ENCODE peak calls at places on chromosomes 16 and 17, in ten cellular contexts. G, K, Q, T, N, V, H, E, W and Z are unnamed samples.
A peak's percentile ranks its signal among the peaks of the same experiment; 100 is the strongest.

GRCh38 chr16:23303685-23304084 is 1.6 kb downstream of the SCNN1B start:
- DNase-seq in G (no peak), K (no peak), Q (no peak), T (no peak), N (no peak), V (no peak), H (no peak), E (no peak), W (peak; percentile 9), Z (no peak)

GRCh38 chr17:36857698-36858097 is 79.6 kb upstream of the LHX1 start:
- DNase-seq in G (no peak), K (no peak), Q (no peak), T (no peak), N (no peak), V (no peak), H (no peak), E (no peak), W (no peak), Z (no peak)

GRCh38 chr17:4599505-4600281 is 15.4 kb downstream of the SMTNL2 start:
- DNase-seq in G (peak; percentile 76), K (no peak), Q (peak; percentile 97), T (no peak), N (no peak), V (no peak), H (no peak), E (peak; percentile 50), W (peak; percentile 79), Z (peak; percentile 87)

GRCh38 chr17:75060434-75061054 is 13.5 kb downstream of the KCTD2 start:
- DNase-seq in G (no peak), K (no peak), Q (peak; percentile 84), T (no peak), N (no peak), V (no peak), H (no peak), E (no peak), W (peak; percentile 63), Z (peak; percentile 81)

GRCh38 chr17:77516902-77517301 is 376.1 kb downstream of the SEC14L1 start:
- DNase-seq in G (no peak), K (no peak), Q (no peak), T (no peak), N (no peak), V (no peak), H (no peak), E (no peak), W (peak; percentile 23), Z (no peak)

GRCh38 chr17:39027440-39028035 is 60.3 kb upstream of the FBXO47 start:
- DNase-seq in G (no peak), K (peak; percentile 18), Q (no peak), T (no peak), N (no peak), V (no peak), H (no peak), E (no peak), W (no peak), Z (no peak)

GRCh38 chr17:38554430-38555350 is 51.1 kb downstream of the SRCIN1 start:
- DNase-seq in G (no peak), K (no peak), Q (no peak), T (no peak), N (peak; percentile 60), V (no peak), H (no peak), E (peak; percentile 40), W (no peak), Z (no peak)

GRCh38 chr17:7323731-7324437 is 5.3 kb downstream of the NEURL4 start:
- DNase-seq in G (peak; percentile 99), K (no peak), Q (peak; percentile 42), T (no peak), N (no peak), V (no peak), H (peak; percentile 83), E (no peak), W (peak; percentile 88), Z (peak; percentile 55)

GRCh38 chr17:58412910-58413630 is 4.3 kb downstream of the RNF43 start:
- DNase-seq in G (no peak), K (no peak), Q (no peak), T (no peak), N (peak; percentile 53), V (no peak), H (no peak), E (no peak), W (no peak), Z (no peak)

GRCh38 chr17:66326476-66327047 is 24.1 kb downstream of the PRKCA start:
- DNase-seq in G (no peak), K (no peak), Q (no peak), T (no peak), N (no peak), V (no peak), H (no peak), E (no peak), W (no peak), Z (no peak)

GRCh38 chr16:86979984-86980553 is 337.1 kb downstream of the C16orf95 start:
- DNase-seq in G (no peak), K (no peak), Q (no peak), T (no peak), N (no peak), V (no peak), H (no peak), E (no peak), W (no peak), Z (no peak)

GRCh38 chr16:70770968-70771552 is 29.9 kb downstream of the VAC14 start:
- DNase-seq in G (peak; percentile 96), K (peak; percentile 47), Q (peak; percentile 75), T (no peak), N (peak; percentile 67), V (peak; percentile 66), H (peak; percentile 64), E (peak; percentile 77), W (peak; percentile 85), Z (peak; percentile 83)

GRCh38 chr17:14417336-14417735 is 116.5 kb downstream of the HS3ST3B1 start:
- DNase-seq in G (no peak), K (no peak), Q (no peak), T (no peak), N (no peak), V (no peak), H (no peak), E (no peak), W (no peak), Z (no peak)

GRCh38 chr16:4233431-4233830 is 8.4 kb downstream of the SRL start:
- DNase-seq in G (no peak), K (peak; percentile 31), Q (peak; percentile 88), T (no peak), N (no peak), V (no peak), H (no peak), E (no peak), W (no peak), Z (peak; percentile 66)

DNA sequence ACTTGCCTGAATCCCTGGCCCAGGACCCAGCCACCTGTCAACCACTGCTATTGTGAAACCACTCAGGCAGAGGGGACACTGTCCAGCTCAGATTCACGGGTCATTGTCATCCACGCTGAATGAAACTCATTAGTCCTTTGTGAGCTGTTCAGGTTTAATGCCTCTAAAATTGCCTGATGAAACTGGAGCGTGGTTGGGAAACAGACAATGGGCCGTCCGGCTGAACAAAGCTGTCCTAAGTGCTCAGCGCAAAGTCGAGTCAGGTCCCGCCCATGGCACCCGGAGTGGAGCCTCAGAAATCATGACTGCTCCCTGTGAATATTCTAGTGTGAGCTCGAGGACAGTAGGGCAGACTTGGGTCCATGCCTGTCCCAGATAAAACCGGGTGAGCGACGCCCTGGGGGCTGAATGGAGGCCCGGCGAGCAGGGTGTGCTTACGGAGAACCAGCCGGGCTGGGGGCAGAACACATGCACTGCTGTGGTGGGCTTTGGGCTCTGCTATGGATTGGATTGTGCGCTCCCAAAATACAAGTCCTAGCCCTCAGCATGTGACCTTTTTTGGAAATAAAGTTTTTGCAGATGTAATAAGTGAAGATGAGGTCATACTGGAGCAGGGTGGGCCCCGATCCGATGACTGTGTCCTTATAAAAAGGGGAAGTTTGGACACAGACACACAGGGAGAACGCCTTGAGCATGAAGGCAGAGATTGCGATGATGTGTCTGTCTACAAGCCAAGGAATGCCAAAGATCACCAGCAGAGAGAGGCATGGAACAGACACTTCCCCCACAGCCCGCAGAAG is 12.9 kb upstream of the CMIP start:
- DNase-seq in G (no peak), K (no peak), Q (peak; percentile 53), T (peak; percentile 20), N (no peak), V (no peak), H (no peak), E (peak; percentile 66), W (no peak), Z (no peak)
- H3K4me3 ChIP-seq in G (no peak overlapping the region), K (no peak overlapping the region), Q (no peak overlapping the region), T (no peak overlapping the region), N (no peak overlapping the region), V (no peak overlapping the region), H (no peak overlapping the region), E (no peak overlapping the region), W (no peak overlapping the region), Z (no peak overlapping the region)

GRCh38 chr16:84851192-84852127 is 31.7 kb downstream of the CRISPLD2 start:
- DNase-seq in G (no peak), K (no peak), Q (no peak), T (peak; percentile 81), N (peak; percentile 96), V (peak; percentile 87), H (peak; percentile 73), E (no peak), W (no peak), Z (no peak)
- H3K27ac ChIP-seq in G (no peak overlapping the region), K (no peak overlapping the region), Q (no peak overlapping the region), T (peak overlapping the region; percentile 78), N (peak overlapping the region; percentile 39), V (no peak overlapping the region), H (peak overlapping the region; percentile 79), E (peak overlapping the region; percentile 8), W (no peak overlapping the region), Z (no peak overlapping the region)

GRCh38 chr17:16455997-16456769 is 35.8 kb downstream of the LRRC75A start:
- DNase-seq in G (no peak), K (no peak), Q (no peak), T (no peak), N (no peak), V (no peak), H (no peak), E (no peak), W (no peak), Z (no peak)
- H3K4me3 ChIP-seq in G (no peak overlapping the region), K (no peak overlapping the region), Q (no peak overlapping the region), T (no peak overlapping the region), N (no peak overlapping the region), V (no peak overlapping the region), H (no peak overlapping the region), E (no peak overlapping the region), W (no peak overlapping the region), Z (no peak overlapping the region)

DNA sequence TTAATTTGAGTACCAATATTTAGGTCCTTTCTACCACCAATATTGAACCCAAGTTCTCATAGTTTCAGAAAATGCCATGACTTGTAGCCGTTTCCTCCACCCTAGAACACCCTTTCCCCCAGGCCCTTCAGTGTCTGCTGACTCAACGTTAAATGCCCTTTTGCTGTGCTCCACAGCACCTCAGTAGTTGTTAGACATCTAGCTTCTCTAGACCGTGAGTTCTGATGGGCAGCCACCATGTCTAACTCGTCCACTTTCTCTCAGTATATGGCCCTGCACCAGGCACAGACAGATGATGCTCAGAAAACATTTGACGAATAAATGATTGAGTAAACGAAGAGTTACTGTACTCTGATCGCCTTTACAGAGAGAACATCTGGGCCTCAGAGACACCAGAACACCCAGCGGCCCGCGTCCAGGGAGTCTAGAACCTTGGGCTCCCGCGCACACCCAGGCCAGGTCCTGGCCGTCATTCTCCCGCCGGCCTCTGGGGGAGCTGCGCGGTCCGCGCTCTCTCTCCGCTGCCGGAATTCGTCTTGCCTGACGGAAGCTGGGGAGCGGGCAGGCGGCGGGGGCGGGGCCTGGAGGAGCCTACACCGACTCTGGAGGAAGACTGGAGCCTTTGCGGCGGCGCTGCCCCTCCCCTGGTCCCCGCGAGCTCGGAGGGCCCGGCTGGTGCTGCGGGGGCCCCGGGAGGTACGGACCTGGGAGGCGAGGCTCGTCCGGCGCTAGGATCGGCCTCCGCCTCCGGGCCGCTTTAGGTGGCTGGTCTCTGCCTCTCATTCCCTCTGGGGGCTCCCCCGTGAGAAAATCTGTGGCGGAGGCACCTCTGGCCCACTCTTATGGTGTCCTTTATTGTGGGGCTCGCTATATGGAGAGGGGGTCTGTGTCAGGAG is at the start of gene NKIRAS2:
- DNase-seq in G (peak; percentile 94), K (peak; percentile 94), Q (peak; percentile 93), T (peak; percentile 61), N (peak; percentile 82), V (peak; percentile 94), H (peak; percentile 98), E (peak; percentile 97), W (peak; percentile 98), Z (peak; percentile 94)
- H3K27ac ChIP-seq in G (no peak within 1 kb of the TSS), K (peak within 1 kb of the TSS; percentile 76), Q (peak within 1 kb of the TSS; percentile 96), T (peak within 1 kb of the TSS; percentile 61), N (peak within 1 kb of the TSS; percentile 44), V (peak within 1 kb of the TSS; percentile 85), H (peak within 1 kb of the TSS; percentile 93), E (peak within 1 kb of the TSS; percentile 79), W (peak within 1 kb of the TSS; percentile 25), Z (peak within 1 kb of the TSS; percentile 94)